ENCODE peak calls at places on chromosomes 5 and 9, in eight cellular contexts. One of them, this sample, is unnamed.

GRCh38 chr5:134445841-134446818 is 34.4 kb upstream of the CDKN2AIPNL start:
- DNase-seq in right cardiac atrium: no peak
- DNase-seq in effector memory CD8-positive, alpha-beta T cell: no peak
- DNase-seq in NCI-H69: no peak
- DNase-seq in left cardiac atrium: no peak
- DNase-seq in stimulated activated CD4-positive, alpha-beta T cell treated with anti-CD3 and anti-CD28 coated beads, Interleukin-12 subunit alpha, Interleukin-12 subunit beta, amount 100 ng/mL, for 4 hours: no peak
- DNase-seq in amniotic epithelial cell: no peak
- DNase-seq in cortex of kidney: no peak
- DNase-seq in this sample: no peak

GRCh38 chr9:20464242-20464641 is 158.1 kb downstream of the MLLT3 start:
- DNase-seq in NCI-H69: no peak
- DNase-seq in stimulated activated CD4-positive, alpha-beta T cell treated with anti-CD3 and anti-CD28 coated beads, Interleukin-12 subunit alpha, Interleukin-12 subunit beta, amount 100 ng/mL, for 4 hours: no peak
- DNase-seq in effector memory CD8-positive, alpha-beta T cell: no peak
- DNase-seq in amniotic epithelial cell: no peak
- DNase-seq in right cardiac atrium: no peak
- DNase-seq in left cardiac atrium: no peak
- DNase-seq in cortex of kidney: no peak
- DNase-seq in this sample: no peak

GRCh38 chr5:140244525-140245025 is 58.3 kb downstream of the PFDN1 start:
- DNase-seq in cortex of kidney: no peak
- DNase-seq in effector memory CD8-positive, alpha-beta T cell: peak
- DNase-seq in left cardiac atrium: peak
- DNase-seq in NCI-H69: peak
- DNase-seq in right cardiac atrium: peak
- DNase-seq in amniotic epithelial cell: peak
- DNase-seq in stimulated activated CD4-positive, alpha-beta T cell treated with anti-CD3 and anti-CD28 coated beads, Interleukin-12 subunit alpha, Interleukin-12 subunit beta, amount 100 ng/mL, for 4 hours: peak
- DNase-seq in this sample: peak

GRCh38 chr9:128383007-128383753 is 12.0 kb downstream of the URM1 start:
- DNase-seq in left cardiac atrium: no peak
- DNase-seq in stimulated activated CD4-positive, alpha-beta T cell treated with anti-CD3 and anti-CD28 coated beads, Interleukin-12 subunit alpha, Interleukin-12 subunit beta, amount 100 ng/mL, for 4 hours: no peak
- DNase-seq in cortex of kidney: no peak
- DNase-seq in right cardiac atrium: no peak
- DNase-seq in effector memory CD8-positive, alpha-beta T cell: no peak
- DNase-seq in amniotic epithelial cell: no peak
- DNase-seq in NCI-H69: no peak
- DNase-seq in this sample: no peak

GRCh38 chr9:90064248-90064647 is 459.4 kb downstream of the GADD45G start:
- DNase-seq in NCI-H69: no peak
- DNase-seq in stimulated activated CD4-positive, alpha-beta T cell treated with anti-CD3 and anti-CD28 coated beads, Interleukin-12 subunit alpha, Interleukin-12 subunit beta, amount 100 ng/mL, for 4 hours: no peak
- DNase-seq in left cardiac atrium: no peak
- DNase-seq in effector memory CD8-positive, alpha-beta T cell: no peak
- DNase-seq in right cardiac atrium: no peak
- DNase-seq in amniotic epithelial cell: no peak
- DNase-seq in cortex of kidney: no peak
- DNase-seq in this sample: no peak

GRCh38 chr5:80190960-80191359 is 64.9 kb downstream of the SERINC5 start:
- DNase-seq in cortex of kidney: no peak
- DNase-seq in amniotic epithelial cell: no peak
- DNase-seq in effector memory CD8-positive, alpha-beta T cell: no peak
- DNase-seq in stimulated activated CD4-positive, alpha-beta T cell treated with anti-CD3 and anti-CD28 coated beads, Interleukin-12 subunit alpha, Interleukin-12 subunit beta, amount 100 ng/mL, for 4 hours: no peak
- DNase-seq in NCI-H69: no peak
- DNase-seq in left cardiac atrium: no peak
- DNase-seq in right cardiac atrium: no peak
- DNase-seq in this sample: no peak

GRCh38 chr9:136627703-136628102 is 35.0 kb upstream of the EGFL7 start:
- DNase-seq in left cardiac atrium: peak
- DNase-seq in stimulated activated CD4-positive, alpha-beta T cell treated with anti-CD3 and anti-CD28 coated beads, Interleukin-12 subunit alpha, Interleukin-12 subunit beta, amount 100 ng/mL, for 4 hours: no peak
- DNase-seq in cortex of kidney: no peak
- DNase-seq in amniotic epithelial cell: no peak
- DNase-seq in right cardiac atrium: no peak
- DNase-seq in effector memory CD8-positive, alpha-beta T cell: no peak
- DNase-seq in NCI-H69: no peak
- DNase-seq in this sample: no peak

GRCh38 chr9:70954126-70954525 is 167.3 kb downstream of the TRPM3 start:
- DNase-seq in amniotic epithelial cell: peak
- DNase-seq in left cardiac atrium: no peak
- DNase-seq in cortex of kidney: no peak
- DNase-seq in right cardiac atrium: no peak
- DNase-seq in NCI-H69: no peak
- DNase-seq in effector memory CD8-positive, alpha-beta T cell: no peak
- DNase-seq in stimulated activated CD4-positive, alpha-beta T cell treated with anti-CD3 and anti-CD28 coated beads, Interleukin-12 subunit alpha, Interleukin-12 subunit beta, amount 100 ng/mL, for 4 hours: no peak
- DNase-seq in this sample: peak

GRCh38 chr9:91191443-91192378 is 170.0 kb downstream of the AUH start:
- DNase-seq in stimulated activated CD4-positive, alpha-beta T cell treated with anti-CD3 and anti-CD28 coated beads, Interleukin-12 subunit alpha, Interleukin-12 subunit beta, amount 100 ng/mL, for 4 hours: no peak
- DNase-seq in cortex of kidney: no peak
- DNase-seq in right cardiac atrium: no peak
- DNase-seq in amniotic epithelial cell: no peak
- DNase-seq in NCI-H69: peak
- DNase-seq in left cardiac atrium: no peak
- DNase-seq in effector memory CD8-positive, alpha-beta T cell: no peak
- DNase-seq in this sample: no peak

GRCh38 chr9:121322037-121322736 is 47.9 kb downstream of the STOM start:
- DNase-seq in stimulated activated CD4-positive, alpha-beta T cell treated with anti-CD3 and anti-CD28 coated beads, Interleukin-12 subunit alpha, Interleukin-12 subunit beta, amount 100 ng/mL, for 4 hours: no peak
- DNase-seq in right cardiac atrium: no peak
- DNase-seq in NCI-H69: peak
- DNase-seq in amniotic epithelial cell: peak
- DNase-seq in left cardiac atrium: no peak
- DNase-seq in cortex of kidney: no peak
- DNase-seq in effector memory CD8-positive, alpha-beta T cell: no peak
- DNase-seq in this sample: peak

This sample was measured in PC-3.